ENCODE peak calls at places on chromosome 13, in seven cellular contexts. One of them, this sample, is unnamed.

GRCh38 chr13:112879283-112879833 is 89.7 kb upstream of the MCF2L start:
- DNase-seq in astrocyte: no peak
- DNase-seq in ovary: no peak
- DNase-seq in body of pancreas: no peak
- DNase-seq in pancreas: no peak
- DNase-seq in heart right ventricle: no peak
- DNase-seq in Calu3: no peak
- DNase-seq in this sample: no peak

GRCh38 chr13:80830431-80830830 is 489.5 kb upstream of the SPRY2 start:
- DNase-seq in astrocyte: no peak
- DNase-seq in body of pancreas: peak
- DNase-seq in ovary: no peak
- DNase-seq in Calu3: no peak
- DNase-seq in pancreas: peak
- DNase-seq in heart right ventricle: no peak
- DNase-seq in this sample: no peak

GRCh38 chr13:97298816-97299215 is 76.7 kb downstream of the MBNL2 start:
- DNase-seq in Calu3: no peak
- DNase-seq in pancreas: no peak
- DNase-seq in heart right ventricle: no peak
- DNase-seq in body of pancreas: no peak
- DNase-seq in ovary: no peak
- DNase-seq in astrocyte: no peak
- DNase-seq in this sample: no peak

GRCh38 chr13:23722726-23723453 is 152.7 kb downstream of the TNFRSF19 start:
- DNase-seq in heart right ventricle: no peak
- DNase-seq in body of pancreas: no peak
- DNase-seq in astrocyte: no peak
- DNase-seq in ovary: no peak
- DNase-seq in Calu3: no peak
- DNase-seq in pancreas: no peak
- DNase-seq in this sample: no peak

GRCh38 chr13:31369213-31369612 is 169.4 kb downstream of the B3GLCT start:
- DNase-seq in astrocyte: peak
- DNase-seq in ovary: no peak
- DNase-seq in pancreas: no peak
- DNase-seq in body of pancreas: no peak
- DNase-seq in heart right ventricle: no peak
- DNase-seq in Calu3: no peak
- DNase-seq in this sample: no peak

GRCh38 chr13:40876020-40876738 is 86.8 kb downstream of the SLC25A15 start:
- DNase-seq in Calu3: no peak
- DNase-seq in astrocyte: no peak
- DNase-seq in pancreas: no peak
- DNase-seq in heart right ventricle: no peak
- DNase-seq in ovary: no peak
- DNase-seq in body of pancreas: no peak
- DNase-seq in this sample: no peak

GRCh38 chr13:83827338-83827737 is 54.9 kb downstream of the SLITRK1 start:
- DNase-seq in ovary: no peak
- DNase-seq in pancreas: no peak
- DNase-seq in body of pancreas: no peak
- DNase-seq in Calu3: no peak
- DNase-seq in astrocyte: no peak
- DNase-seq in heart right ventricle: no peak
- DNase-seq in this sample: no peak

GRCh38 chr13:105291987-105292386 is 1243.5 kb downstream of the EFNB2 start:
- DNase-seq in Calu3: no peak
- DNase-seq in pancreas: no peak
- DNase-seq in astrocyte: no peak
- DNase-seq in body of pancreas: no peak
- DNase-seq in heart right ventricle: no peak
- DNase-seq in ovary: no peak
- DNase-seq in this sample: no peak

GRCh38 chr13:30882996-30883766 is 22.9 kb upstream of the MEDAG start:
- DNase-seq in heart right ventricle: no peak
- DNase-seq in pancreas: no peak
- DNase-seq in astrocyte: no peak
- DNase-seq in Calu3: no peak
- DNase-seq in body of pancreas: no peak
- DNase-seq in ovary: no peak
- DNase-seq in this sample: no peak

GRCh38 chr13:26200811-26201210 is 21.3 kb downstream of the RNF6 start:
- DNase-seq in astrocyte: no peak
- DNase-seq in Calu3: no peak
- DNase-seq in body of pancreas: no peak
- DNase-seq in ovary: no peak
- DNase-seq in pancreas: no peak
- DNase-seq in heart right ventricle: no peak
- DNase-seq in this sample: no peak

GRCh38 chr13:27533155-27533643 is 82.8 kb upstream of the MTIF3 start:
- DNase-seq in body of pancreas: peak
- DNase-seq in ovary: peak
- DNase-seq in astrocyte: peak
- DNase-seq in Calu3: peak
- DNase-seq in pancreas: peak
- DNase-seq in heart right ventricle: peak
- DNase-seq in this sample: peak

GRCh38 chr13:42762917-42763316 is 18.5 kb upstream of the FAM216B start:
- DNase-seq in body of pancreas: no peak
- DNase-seq in ovary: no peak
- DNase-seq in heart right ventricle: no peak
- DNase-seq in astrocyte: peak
- DNase-seq in Calu3: no peak
- DNase-seq in pancreas: no peak
- DNase-seq in this sample: peak

GRCh38 chr13:83839158-83839557 is 43.1 kb downstream of the SLITRK1 start:
- DNase-seq in pancreas: no peak
- DNase-seq in astrocyte: no peak
- DNase-seq in ovary: no peak
- DNase-seq in Calu3: no peak
- DNase-seq in heart right ventricle: no peak
- DNase-seq in body of pancreas: no peak
- DNase-seq in this sample: no peak

GRCh38 chr13:28505543-28506135 is 10.7 kb upstream of the FLT1 start:
- DNase-seq in astrocyte: no peak
- DNase-seq in ovary: no peak
- DNase-seq in body of pancreas: no peak
- DNase-seq in pancreas: no peak
- DNase-seq in heart right ventricle: no peak
- DNase-seq in Calu3: no peak
- DNase-seq in this sample: no peak

GRCh38 chr13:83162493-83162892 is 719.8 kb downstream of the SLITRK1 start:
- DNase-seq in astrocyte: no peak
- DNase-seq in heart right ventricle: no peak
- DNase-seq in Calu3: no peak
- DNase-seq in body of pancreas: no peak
- DNase-seq in ovary: no peak
- DNase-seq in pancreas: no peak
- DNase-seq in this sample: no peak

GRCh38 chr13:42574011-42574410 is at the start of gene TNFSF11:
- DNase-seq in heart right ventricle: no peak
- DNase-seq in pancreas: no peak
- DNase-seq in body of pancreas: no peak
- DNase-seq in Calu3: no peak
- DNase-seq in astrocyte: no peak
- DNase-seq in ovary: no peak
- DNase-seq in this sample: no peak

GRCh38 chr13:49443689-49444516 is at the start of the genes CAB39L and SETDB2:
- DNase-seq in ovary: peak
- DNase-seq in astrocyte: peak
- DNase-seq in heart right ventricle: peak
- DNase-seq in pancreas: peak
- DNase-seq in Calu3: peak
- DNase-seq in body of pancreas: peak
- DNase-seq in this sample: peak

GRCh38 chr13:66513728-66514127 is 716.4 kb downstream of the PCDH9 start:
- DNase-seq in ovary: no peak
- DNase-seq in astrocyte: peak
- DNase-seq in body of pancreas: no peak
- DNase-seq in pancreas: no peak
- DNase-seq in Calu3: no peak
- DNase-seq in heart right ventricle: no peak
- DNase-seq in this sample: no peak

GRCh38 chr13:31431722-31432137 is 232.0 kb downstream of the B3GLCT start:
- DNase-seq in pancreas: peak
- DNase-seq in ovary: peak
- DNase-seq in Calu3: peak
- DNase-seq in body of pancreas: peak
- DNase-seq in heart right ventricle: peak
- DNase-seq in astrocyte: peak
- DNase-seq in this sample: no peak

GRCh38 chr13:44425041-44425814 is 51.6 kb downstream of the SERP2 start:
- DNase-seq in pancreas: no peak
- DNase-seq in heart right ventricle: no peak
- DNase-seq in body of pancreas: no peak
- DNase-seq in astrocyte: no peak
- DNase-seq in Calu3: no peak
- DNase-seq in ovary: no peak
- DNase-seq in this sample: no peak

GRCh38 chr13:24086642-24087041 is 73.9 kb upstream of the SPATA13 start:
- DNase-seq in body of pancreas: no peak
- DNase-seq in ovary: peak
- DNase-seq in astrocyte: no peak
- DNase-seq in Calu3: no peak
- DNase-seq in pancreas: no peak
- DNase-seq in heart right ventricle: no peak
- DNase-seq in this sample: no peak

GRCh38 chr13:76823969-76824368 is 62.2 kb downstream of the KCTD12 start:
- DNase-seq in heart right ventricle: no peak
- DNase-seq in ovary: no peak
- DNase-seq in body of pancreas: no peak
- DNase-seq in Calu3: no peak
- DNase-seq in pancreas: no peak
- DNase-seq in astrocyte: no peak
- DNase-seq in this sample: no peak

GRCh38 chr13:76826527-76826926 is 59.7 kb downstream of the KCTD12 start:
- DNase-seq in Calu3: no peak
- DNase-seq in body of pancreas: no peak
- DNase-seq in ovary: no peak
- DNase-seq in heart right ventricle: no peak
- DNase-seq in astrocyte: no peak
- DNase-seq in pancreas: no peak
- DNase-seq in this sample: no peak

GRCh38 chr13:76825415-76825814 is 60.8 kb downstream of the KCTD12 start:
- DNase-seq in Calu3: no peak
- DNase-seq in pancreas: no peak
- DNase-seq in ovary: no peak
- DNase-seq in heart right ventricle: no peak
- DNase-seq in astrocyte: peak
- DNase-seq in body of pancreas: no peak
- DNase-seq in this sample: no peak

GRCh38 chr13:76820759-76821158 is 65.4 kb downstream of the KCTD12 start:
- DNase-seq in Calu3: no peak
- DNase-seq in body of pancreas: peak
- DNase-seq in astrocyte: no peak
- DNase-seq in heart right ventricle: peak
- DNase-seq in pancreas: peak
- DNase-seq in ovary: peak
- DNase-seq in this sample: no peak

GRCh38 chr13:76822691-76823267 is 63.4 kb downstream of the KCTD12 start:
- DNase-seq in body of pancreas: no peak
- DNase-seq in heart right ventricle: no peak
- DNase-seq in pancreas: no peak
- DNase-seq in astrocyte: peak
- DNase-seq in Calu3: no peak
- DNase-seq in ovary: no peak
- DNase-seq in this sample: no peak
- TF ChIP-seq CTCF in body of pancreas: no peak
- TF ChIP-seq CTCF in heart right ventricle: peak
- TF ChIP-seq CTCF in pancreas: no peak
- TF ChIP-seq CTCF in astrocyte: no peak
- TF ChIP-seq CTCF in Calu3: no peak
- TF ChIP-seq CTCF in ovary: no peak
- TF ChIP-seq CTCF in this sample: peak

GRCh38 chr13:33132644-33133440 is 116.6 kb downstream of the KL start:
- DNase-seq in astrocyte: peak
- DNase-seq in heart right ventricle: no peak
- DNase-seq in Calu3: no peak
- DNase-seq in pancreas: no peak
- DNase-seq in body of pancreas: no peak
- DNase-seq in ovary: no peak
- DNase-seq in this sample: no peak
- TF ChIP-seq CTCF in astrocyte: no peak
- TF ChIP-seq CTCF in heart right ventricle: no peak
- TF ChIP-seq CTCF in Calu3: no peak
- TF ChIP-seq CTCF in pancreas: no peak
- TF ChIP-seq CTCF in body of pancreas: no peak
- TF ChIP-seq CTCF in ovary: no peak
- TF ChIP-seq CTCF in this sample: no peak

GRCh38 chr13:98405107-98405571 is 171.8 kb downstream of the STK24 start:
- DNase-seq in heart right ventricle: no peak
- DNase-seq in body of pancreas: peak
- DNase-seq in Calu3: no peak
- DNase-seq in pancreas: no peak
- DNase-seq in ovary: no peak
- DNase-seq in astrocyte: peak
- DNase-seq in this sample: no peak
- TF ChIP-seq CTCF in heart right ventricle: no peak
- TF ChIP-seq CTCF in body of pancreas: no peak
- TF ChIP-seq CTCF in Calu3: no peak
- TF ChIP-seq CTCF in pancreas: no peak
- TF ChIP-seq CTCF in ovary: no peak
- TF ChIP-seq CTCF in astrocyte: no peak
- TF ChIP-seq CTCF in this sample: no peak

GRCh38 chr13:93947651-93948050 is 531.8 kb downstream of the DCT start:
- DNase-seq in astrocyte: no peak
- DNase-seq in heart right ventricle: no peak
- DNase-seq in pancreas: no peak
- DNase-seq in Calu3: no peak
- DNase-seq in body of pancreas: no peak
- DNase-seq in ovary: no peak
- DNase-seq in this sample: no peak

GRCh38 chr13:93956416-93956815 is 523.1 kb downstream of the DCT start:
- DNase-seq in Calu3: no peak
- DNase-seq in astrocyte: peak
- DNase-seq in ovary: no peak
- DNase-seq in heart right ventricle: no peak
- DNase-seq in pancreas: no peak
- DNase-seq in body of pancreas: no peak
- DNase-seq in this sample: no peak

GRCh38 chr13:93948523-93948922 is 531.0 kb downstream of the DCT start:
- DNase-seq in ovary: no peak
- DNase-seq in astrocyte: no peak
- DNase-seq in Calu3: no peak
- DNase-seq in pancreas: no peak
- DNase-seq in heart right ventricle: no peak
- DNase-seq in body of pancreas: no peak
- DNase-seq in this sample: no peak

GRCh38 chr13:93953856-93954255 is 525.6 kb downstream of the DCT start:
- DNase-seq in ovary: no peak
- DNase-seq in heart right ventricle: no peak
- DNase-seq in astrocyte: no peak
- DNase-seq in Calu3: no peak
- DNase-seq in pancreas: no peak
- DNase-seq in body of pancreas: no peak
- DNase-seq in this sample: no peak

DNA sequence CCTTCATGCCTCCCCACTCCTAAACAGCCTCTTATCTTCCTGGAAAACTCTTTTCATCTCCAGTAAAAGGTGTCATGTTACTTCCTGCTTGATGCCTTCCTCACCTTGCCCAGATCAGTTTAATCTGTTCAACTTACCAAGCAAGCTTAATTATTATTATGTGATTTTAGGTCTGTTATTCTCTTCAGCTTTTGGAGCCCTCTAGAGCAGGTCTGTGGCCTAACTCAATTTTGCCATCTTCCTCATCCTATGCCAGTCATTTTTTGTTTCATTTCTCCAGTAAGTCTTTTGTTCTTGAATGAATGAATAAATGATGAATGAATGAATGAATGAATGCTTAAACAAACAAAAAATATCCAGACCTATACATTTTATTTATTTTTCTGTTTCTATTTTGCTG is 528.3 kb downstream of the DCT start:
- DNase-seq in pancreas: no peak
- DNase-seq in ovary: no peak
- DNase-seq in heart right ventricle: no peak
- DNase-seq in body of pancreas: no peak
- DNase-seq in Calu3: no peak
- DNase-seq in astrocyte: no peak
- DNase-seq in this sample: no peak
- TF ChIP-seq CTCF in pancreas: no peak
- TF ChIP-seq CTCF in ovary: no peak
- TF ChIP-seq CTCF in heart right ventricle: peak
- TF ChIP-seq CTCF in body of pancreas: no peak
- TF ChIP-seq CTCF in Calu3: no peak
- TF ChIP-seq CTCF in astrocyte: no peak
- TF ChIP-seq CTCF in this sample: peak

This sample was measured in AG04450.